ENCODE peak calls at places on chromosome 4, in nine cellular contexts. A is stimulated activated CD8-positive, alpha-beta memory T cell treated with anti-CD3 and anti-CD28 coated beads, Interleukin-15, amount 100 ng/mL, for 1 hour; S is putamen; V is colonic mucosa; K is left colon; I is NCI-H524 treated with DMSO at 0.1 percent for 48 hours; Z is effector memory CD8-positive, alpha-beta T cell; H is head of caudate nucleus; Y is AG20443. R is an unnamed sample.

GRCh38 chr4:337932-338758 is 531 bp downstream of the ZNF141 start:
- DNase-seq in I (no peak), S (peak), Z (no peak), V (peak), H (peak), K (peak), Y (peak), A (no peak), R (no peak)

GRCh38 chr4:48718818-48719465 is 61.1 kb downstream of the FRYL start:
- DNase-seq in Y (no peak), I (no peak), A (no peak), V (no peak), S (no peak), K (no peak), H (no peak), Z (no peak), R (no peak)

GRCh38 chr4:72112514-72113156 is 80.8 kb downstream of the NPFFR2 start:
- DNase-seq in Y (no peak), K (no peak), I (no peak), V (no peak), Z (no peak), A (no peak), S (peak), H (no peak), R (peak)

GRCh38 chr4:54971474-54971950 is 153.9 kb downstream of the KDR start:
- DNase-seq in S (peak), V (no peak), Z (no peak), K (no peak), Y (peak), I (peak), A (no peak), H (no peak), R (peak)

GRCh38 chr4:98801259-98801725 is 127.6 kb downstream of the EIF4E start:
- DNase-seq in K (no peak), V (no peak), Y (no peak), H (peak), Z (no peak), A (no peak), I (no peak), S (peak), R (no peak)

GRCh38 chr4:83113429-83113786 is 1.1 kb downstream of the PLAC8 start:
- DNase-seq in A (no peak), S (no peak), K (no peak), H (no peak), Y (no peak), I (no peak), Z (no peak), V (no peak), R (no peak)

GRCh38 chr4:151806511-151806927 is 45.7 kb upstream of the GATB start:
- DNase-seq in Z (no peak), V (no peak), S (no peak), K (no peak), H (no peak), Y (peak), I (no peak), A (no peak), R (no peak)

GRCh38 chr4:109989044-109989443 is 76.4 kb downstream of the EGF start:
- DNase-seq in K (no peak), S (no peak), Y (no peak), V (no peak), H (no peak), I (no peak), A (no peak), Z (no peak), R (no peak)

GRCh38 chr4:178165251-178165650 is 723.0 kb upstream of the AGA start:
- DNase-seq in H (no peak), Z (no peak), K (no peak), V (no peak), S (no peak), Y (no peak), I (no peak), A (no peak), R (no peak)

GRCh38 chr4:33262809-33263208 is 2542.6 kb downstream of the PCDH7 start:
- DNase-seq in Z (no peak), S (no peak), I (no peak), K (no peak), Y (no peak), V (no peak), H (no peak), A (no peak), R (no peak)

GRCh38 chr4:22190855-22191254 is 242.3 kb upstream of the KCNIP4 start:
- DNase-seq in H (no peak), A (no peak), I (no peak), K (no peak), Z (no peak), Y (peak), S (no peak), V (no peak), R (peak)

GRCh38 chr4:26736621-26737020 is 124.0 kb upstream of the STIM2 start:
- DNase-seq in S (no peak), A (no peak), K (no peak), V (no peak), H (no peak), Y (no peak), Z (no peak), I (no peak), R (no peak)

GRCh38 chr4:126269106-126269505 is 954.4 kb downstream of the FAT4 start:
- DNase-seq in Z (no peak), I (no peak), H (no peak), S (no peak), A (no peak), K (no peak), Y (no peak), V (no peak), R (no peak)

GRCh38 chr4:96016615-96017299 is 176.9 kb downstream of the PDHA2 start:
- DNase-seq in K (no peak), Z (no peak), I (no peak), A (no peak), Y (no peak), S (no peak), V (no peak), H (no peak), R (no peak)

GRCh38 chr4:168682898-168683500 is 186.1 kb downstream of the PALLD start:
- DNase-seq in A (no peak), I (no peak), H (no peak), Z (no peak), S (no peak), V (no peak), Y (no peak), K (no peak), R (no peak)

GRCh38 chr4:76690091-76690905 is 207.6 kb downstream of the SOWAHB start:
- DNase-seq in I (no peak), S (no peak), H (no peak), Z (no peak), Y (peak), K (peak), V (no peak), A (no peak), R (no peak)

GRCh38 chr4:123827511-123827910 is 430.9 kb downstream of the SPRY1 start:
- DNase-seq in H (peak), Z (no peak), S (peak), V (no peak), A (no peak), I (no peak), K (no peak), Y (no peak), R (no peak)

GRCh38 chr4:150217192-150217591 is 138.9 kb downstream of the DCLK2 start:
- DNase-seq in V (no peak), A (no peak), S (peak), H (peak), Y (peak), Z (no peak), K (no peak), I (no peak), R (no peak)

GRCh38 chr4:7823416-7823824 is 116.2 kb downstream of the AFAP1 start:
- DNase-seq in Z (no peak), K (peak), I (peak), H (no peak), A (no peak), V (peak), Y (peak), S (no peak), R (peak)

GRCh38 chr4:60575336-60575735 is 624.8 kb upstream of the ADGRL3 start:
- DNase-seq in V (no peak), A (no peak), Z (no peak), I (no peak), Y (no peak), H (no peak), S (no peak), K (no peak), R (no peak)

GRCh38 chr4:148205481-148205880 is 236.7 kb downstream of the NR3C2 start:
- DNase-seq in Z (no peak), Y (no peak), I (no peak), K (no peak), V (no peak), H (no peak), S (no peak), A (no peak), R (no peak)

GRCh38 chr4:68184923-68185322 is 55.3 kb upstream of the TMPRSS11F start:
- DNase-seq in I (no peak), H (no peak), Z (no peak), V (no peak), K (no peak), Y (no peak), S (no peak), A (no peak), R (no peak)

GRCh38 chr4:41142946-41143720 is 71.2 kb downstream of the APBB2 start:
- DNase-seq in K (no peak), S (no peak), Y (peak), Z (no peak), V (no peak), H (no peak), I (no peak), A (no peak), R (peak)

GRCh38 chr4:37865450-37865849 is 25.4 kb upstream of the TBC1D1 start:
- DNase-seq in V (no peak), Y (no peak), S (no peak), K (no peak), A (no peak), Z (no peak), I (no peak), H (no peak), R (no peak)